ENCODE peak calls at places on chromosome 20, in five cellular contexts. A is psoas muscle, J is right lobe of liver, E is body of pancreas, G is tibial nerve. H is an unnamed sample.

GRCh38 chr20:23588434-23589403 is 17.0 kb downstream of the CST9 start:
- DNase-seq in E (no peak), J (no peak), G (no peak), A (no peak), H (no peak)

GRCh38 chr20:1391640-1392442 is 1.0 kb downstream of the FKBP1A start:
- DNase-seq in G (no peak), J (no peak), A (no peak), E (no peak), H (no peak)

GRCh38 chr20:44176833-44177533 is 10.0 kb downstream of the JPH2 start:
- DNase-seq in E (no peak), J (no peak), A (peak; percentile 68), G (no peak), H (no peak)

GRCh38 chr20:32626859-32627636 is 41.9 kb upstream of the NOL4L start:
- DNase-seq in A (no peak), J (no peak), E (no peak), G (no peak), H (no peak)

GRCh38 chr20:32231847-32232246 is 24.2 kb downstream of the POFUT1 start:
- DNase-seq in J (no peak), A (no peak), E (peak; percentile 19), G (no peak), H (no peak)

GRCh38 chr20:23331951-23332350 is 18.6 kb upstream of the NXT1 start:
- DNase-seq in J (no peak), G (no peak), A (no peak), E (no peak), H (no peak)

GRCh38 chr20:2742934-2743559 is 50.5 kb downstream of the EBF4 start:
- DNase-seq in E (peak; percentile 58), J (no peak), A (no peak), G (peak; percentile 38), H (peak; percentile 19)

GRCh38 chr20:3923818-3924217 is 34.6 kb downstream of the PANK2 start:
- DNase-seq in A (no peak), G (no peak), J (no peak), E (no peak), H (no peak)

GRCh38 chr20:10513931-10514575 is 78.9 kb downstream of the SLX4IP start:
- DNase-seq in E (no peak), J (no peak), A (no peak), G (no peak), H (no peak)

GRCh38 chr20:59404749-59405148 is 104.3 kb downstream of the EDN3 start:
- DNase-seq in G (no peak), E (no peak), A (no peak), J (no peak), H (no peak)

GRCh38 chr20:17767624-17768023 is 67.9 kb downstream of the BANF2 start:
- DNase-seq in G (no peak), E (no peak), J (no peak), A (no peak), H (no peak)

GRCh38 chr20:63104312-63105181 is 97.8 kb upstream of the BHLHE23 start:
- DNase-seq in J (no peak), E (no peak), A (no peak), G (no peak), H (no peak)
- H3K27me3 ChIP-seq in J (no peaks in the 10 kb centered on the region), E (peaks cover 5% of the 10 kb centered on the region), A (peaks cover 72% of the 10 kb centered on the region), G (no peaks in the 10 kb centered on the region), H (peaks cover 25% of the 10 kb centered on the region)

GRCh38 chr20:63895886-63896135 is 885 bp downstream of the DNAJC5 start:
- DNase-seq in G (no peak), J (no peak), A (no peak), E (no peak), H (no peak)
- H3K4me3 ChIP-seq in G (peak overlapping the region; percentile 62), J (peak overlapping the region; percentile 56), A (peak overlapping the region; percentile 70), E (peak overlapping the region; percentile 28), H (peak overlapping the region; percentile 63)

GRCh38 chr20:19095762-19096161 is 116.7 kb upstream of the SLC24A3 start:
- DNase-seq in J (no peak), A (no peak), G (no peak), E (no peak), H (no peak)
- TF ChIP-seq CTCF in J (no peak), A (no peak), G (no peak), E (no peak), H (no peak)

DNA sequence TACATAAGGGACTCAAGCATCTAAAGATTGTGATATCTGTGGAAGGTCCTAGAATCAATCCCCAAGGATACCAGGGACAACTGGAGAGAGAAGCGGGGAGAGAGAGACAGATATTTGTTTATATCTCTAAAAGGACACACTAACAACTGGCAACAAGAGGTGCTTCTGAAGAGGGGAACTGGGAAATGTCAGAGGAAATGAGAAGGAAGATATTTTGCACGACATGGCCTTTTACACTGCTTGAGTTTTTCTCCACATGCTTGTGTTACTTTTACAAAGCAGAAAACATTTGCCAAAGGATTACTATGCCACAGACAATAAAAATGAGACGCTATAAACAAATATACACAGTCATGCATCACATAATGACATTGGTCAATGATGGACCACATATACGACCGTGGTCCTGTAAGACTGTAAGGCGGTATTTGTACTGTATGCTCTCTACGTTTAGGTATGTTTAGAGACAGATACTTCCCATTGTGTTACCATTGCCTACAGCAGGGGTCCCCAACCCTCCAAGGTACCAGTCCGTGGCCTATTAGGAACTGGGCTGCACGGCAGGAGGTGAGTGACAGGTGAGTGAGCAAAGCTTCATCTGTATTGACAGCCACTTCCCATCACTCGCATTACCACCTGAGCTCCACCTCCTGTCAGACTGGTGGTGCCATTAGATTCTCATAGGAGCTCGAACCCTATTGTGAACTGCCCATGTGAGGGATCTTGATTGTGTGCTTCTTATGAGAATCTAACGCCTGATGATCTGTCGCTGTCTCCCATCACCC is 64.6 kb upstream of the PTPN1 start:
- DNase-seq in A (no peak), E (no peak), G (no peak), J (no peak), H (no peak)
- H3K27me3 ChIP-seq in A (no peaks in the 10 kb centered on the region), E (no peaks in the 10 kb centered on the region), G (no peaks in the 10 kb centered on the region), J (no peaks in the 10 kb centered on the region), H (no peaks in the 10 kb centered on the region)

GRCh38 chr20:19937651-19938420 is 79.3 kb upstream of the NAA20 start:
- DNase-seq in J (no peak), G (no peak), A (no peak), E (no peak), H (no peak)
- H3K4me3 ChIP-seq in J (no peak overlapping the region), G (no peak overlapping the region), A (peak overlapping the region; percentile 47), E (no peak overlapping the region), H (no peak overlapping the region)

DNA sequence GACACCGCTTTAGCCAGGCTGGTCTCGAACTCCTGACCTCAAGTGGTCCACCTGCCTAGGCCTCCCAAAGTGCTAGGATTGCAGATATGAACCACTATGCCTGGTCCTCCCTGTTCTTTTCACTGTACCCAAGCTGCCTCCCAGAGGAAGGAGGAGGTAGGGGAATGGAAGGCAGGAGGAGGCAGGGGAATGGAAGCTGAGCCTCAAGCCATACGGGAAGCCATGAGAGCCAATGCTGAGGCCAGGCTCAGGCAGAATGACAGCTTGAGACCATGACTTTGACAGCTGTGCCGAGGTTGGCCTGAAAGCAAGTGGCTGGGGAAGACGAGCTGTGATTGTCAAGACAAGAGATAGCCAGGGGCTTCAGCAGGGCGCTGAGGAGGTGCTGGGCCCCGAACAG is 13.6 kb upstream of the ZNF335 start:
- DNase-seq in E (no peak), G (no peak), J (no peak), A (no peak), H (no peak)
- TF ChIP-seq CTCF in E (no peak), G (no peak), J (no peak), A (no peak), H (no peak)

GRCh38 chr20:64214952-64215351 is 40.6 kb upstream of the PCMTD2 start:
- DNase-seq in A (no peak), J (no peak), E (no peak), G (no peak), H (no peak)

GRCh38 chr20:64217539-64217938 is 38.0 kb upstream of the PCMTD2 start:
- DNase-seq in A (no peak), J (no peak), G (no peak), E (no peak), H (no peak)

GRCh38 chr20:64219202-64219601 is 36.3 kb upstream of the PCMTD2 start:
- DNase-seq in J (no peak), A (no peak), G (no peak), E (no peak), H (no peak)

GRCh38 chr20:64216036-64216435 is 39.5 kb upstream of the PCMTD2 start:
- DNase-seq in J (peak; percentile 65), E (peak; percentile 35), A (no peak), G (no peak), H (no peak)

DNA sequence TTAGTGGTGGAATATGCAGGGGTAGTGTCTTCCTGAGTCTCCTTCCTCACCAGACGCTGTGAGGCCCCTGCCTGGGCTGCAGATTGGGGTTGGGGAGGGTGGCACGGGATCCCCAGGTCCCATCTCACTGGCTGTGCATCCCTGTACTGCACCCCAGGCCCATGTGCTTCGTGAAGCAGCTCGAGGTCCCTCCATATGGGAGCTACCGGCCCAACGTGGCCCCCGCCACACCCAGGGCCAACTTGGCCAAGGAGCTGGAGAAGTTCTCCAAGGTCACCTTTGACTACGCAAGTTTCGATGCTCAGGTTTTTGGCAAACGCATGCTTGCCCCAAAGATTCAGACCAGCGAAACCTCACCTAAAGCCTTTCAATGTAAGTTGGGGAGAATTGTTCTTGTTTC is 38.6 kb upstream of the PCMTD2 start:
- DNase-seq in J (no peak), A (no peak), E (no peak), G (no peak), H (no peak)
- H3K27me3 ChIP-seq in J (no peaks in the 10 kb centered on the region), A (no peaks in the 10 kb centered on the region), E (no peaks in the 10 kb centered on the region), G (no peaks in the 10 kb centered on the region), H (peaks cover 34% of the 10 kb centered on the region)